ENCODE peak calls at places on chromosomes 5 and 9, in six cellular contexts. X is RWPE1, Y is neural crest cell, N is fibroblast of lung, J is dorsolateral prefrontal cortex, T is left lung. V is an unnamed sample.

GRCh38 chr5:172144291-172144815 is 43.7 kb downstream of the STK10 start:
- DNase-seq in J (no peak), X (no peak), N (no peak), Y (peak; percentile 43), T (no peak), V (no peak)

GRCh38 chr5:141747152-141747640 is 65.2 kb upstream of the ARAP3 start:
- DNase-seq in Y (peak; percentile 60), N (peak; percentile 50), X (peak; percentile 65), J (peak; percentile 97), T (peak; percentile 81), V (no peak)

GRCh38 chr5:112084149-112084548 is 327.2 kb upstream of the NREP start:
- DNase-seq in X (no peak), J (no peak), Y (no peak), N (peak; percentile 83), T (no peak), V (no peak)

GRCh38 chr9:132135456-132135855 is 26.4 kb upstream of the NTNG2 start:
- DNase-seq in J (no peak), X (no peak), N (no peak), T (no peak), Y (no peak), V (no peak)

GRCh38 chr9:120619751-120620655 is 40.0 kb upstream of the CDK5RAP2 start:
- DNase-seq in N (peak; percentile 82), T (no peak), J (no peak), X (peak; percentile 85), Y (peak; percentile 58), V (no peak)

GRCh38 chr5:113164016-113164415 is 187.4 kb downstream of the DCP2 start:
- DNase-seq in J (no peak), Y (no peak), X (no peak), N (no peak), T (no peak), V (no peak)

GRCh38 chr9:120014751-120015235 is 565.2 kb downstream of the CDK5RAP2 start:
- DNase-seq in J (no peak), X (no peak), N (no peak), T (no peak), Y (no peak), V (no peak)

GRCh38 chr5:141880961-141881801 is 3.0 kb upstream of the PCDH1 start:
- DNase-seq in J (no peak), Y (no peak), N (no peak), X (no peak), T (no peak), V (no peak)

GRCh38 chr5:23494558-23494957 is 12.9 kb upstream of the PRDM9 start:
- DNase-seq in J (no peak), N (no peak), X (no peak), Y (no peak), T (no peak), V (no peak)

GRCh38 chr5:88518131-88519016 is 249.7 kb upstream of the TMEM161B start:
- DNase-seq in N (no peak), T (no peak), Y (no peak), X (no peak), J (no peak), V (no peak)

GRCh38 chr5:43121565-43122484 is 1.1 kb downstream of the ZNF131 start:
- DNase-seq in N (peak; percentile 73), Y (peak; percentile 49), J (no peak), X (peak; percentile 35), T (no peak), V (no peak)

GRCh38 chr5:38408446-38409175 is 147.8 kb downstream of the LIFR start:
- DNase-seq in T (no peak), J (no peak), Y (no peak), X (no peak), N (no peak), V (no peak)

GRCh38 chr9:136900988-136901515 is 14.7 kb downstream of the TRAF2 start:
- DNase-seq in Y (no peak), N (no peak), X (peak; percentile 81), J (no peak), T (no peak), V (no peak)

GRCh38 chr9:105233836-105234235 is 10.6 kb upstream of the SLC44A1 start:
- DNase-seq in N (peak; percentile 53), J (no peak), X (no peak), Y (no peak), T (no peak), V (no peak)

GRCh38 chr5:68432682-68433081 is 217.1 kb downstream of the PIK3R1 start:
- DNase-seq in X (no peak), N (no peak), Y (no peak), J (no peak), T (no peak), V (no peak)

GRCh38 chr5:15383469-15383868 is 116.5 kb upstream of the FBXL7 start:
- DNase-seq in N (peak; percentile 28), X (no peak), T (no peak), J (no peak), Y (no peak), V (no peak)

GRCh38 chr9:97176206-97176605 is 131.3 kb upstream of the CCDC180 start:
- DNase-seq in X (no peak), T (no peak), Y (no peak), N (peak; percentile 0), J (no peak), V (no peak)

GRCh38 chr5:119411935-119412623 is 40.2 kb upstream of the HSD17B4 start:
- DNase-seq in Y (peak; percentile 51), T (no peak), X (peak; percentile 84), N (peak; percentile 88), J (peak; percentile 33), V (no peak)

GRCh38 chr9:98324801-98325200 is 69.4 kb upstream of the TBC1D2 start:
- DNase-seq in N (no peak), J (no peak), X (no peak), T (no peak), Y (no peak), V (no peak)

GRCh38 chr5:133287500-133287899 is 235.7 kb downstream of the HSPA4 start:
- DNase-seq in J (peak; percentile 44), T (no peak), Y (peak; percentile 47), N (peak; percentile 31), X (no peak), V (no peak)
- TF ChIP-seq CTCF in J (no peak), T (no peak), Y (peak; percentile 60), N (peak; percentile 63), X (no peak), V (no peak)

DNA sequence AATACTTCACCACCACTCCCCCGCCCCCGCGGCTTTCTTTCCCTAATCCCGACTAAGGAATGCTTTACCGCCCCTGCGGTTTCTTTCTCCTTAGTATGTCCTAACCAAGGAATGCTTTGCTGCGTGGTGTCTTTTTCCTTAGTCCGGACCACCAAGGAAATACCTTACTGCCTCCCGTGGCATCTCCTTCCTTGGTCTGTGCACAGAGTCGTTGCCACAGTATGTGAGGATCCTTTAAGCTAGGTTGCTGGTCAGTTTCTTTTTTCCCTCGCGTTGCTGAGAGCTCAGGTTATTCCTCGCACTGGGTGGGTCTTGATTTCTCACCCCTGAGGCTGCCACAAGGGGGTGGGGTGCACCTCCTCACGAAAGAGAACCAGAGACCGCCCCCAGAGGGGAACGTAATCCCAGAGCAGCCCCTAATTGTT is 309.4 kb downstream of the NR3C1 start:
- DNase-seq in T (no peak), N (peak; percentile 20), X (no peak), J (no peak), Y (peak; percentile 9), V (no peak)
- TF ChIP-seq CTCF in T (no peak), N (no peak), X (no peak), J (no peak), Y (peak; percentile 40), V (no peak)

GRCh38 chr5:173523388-173523787 is 93.1 kb downstream of the BOD1 start:
- DNase-seq in X (no peak), J (no peak), Y (no peak), T (no peak), N (no peak), V (no peak)

GRCh38 chr5:173517648-173518047 is 98.8 kb downstream of the BOD1 start:
- DNase-seq in J (no peak), X (no peak), T (no peak), N (no peak), Y (no peak), V (no peak)

GRCh38 chr5:173524136-173524535 is 92.3 kb downstream of the BOD1 start:
- DNase-seq in N (no peak), T (no peak), J (no peak), Y (no peak), X (no peak), V (no peak)

GRCh38 chr5:173518856-173519255 is 97.6 kb downstream of the BOD1 start:
- DNase-seq in T (no peak), X (no peak), N (no peak), Y (no peak), J (no peak), V (no peak)

GRCh38 chr5:173522518-173522917 is 93.9 kb downstream of the BOD1 start:
- DNase-seq in N (no peak), X (no peak), J (no peak), T (no peak), Y (no peak), V (no peak)
- TF ChIP-seq CTCF in N (no peak), X (no peak), J (no peak), T (no peak), Y (no peak), V (no peak)

DNA sequence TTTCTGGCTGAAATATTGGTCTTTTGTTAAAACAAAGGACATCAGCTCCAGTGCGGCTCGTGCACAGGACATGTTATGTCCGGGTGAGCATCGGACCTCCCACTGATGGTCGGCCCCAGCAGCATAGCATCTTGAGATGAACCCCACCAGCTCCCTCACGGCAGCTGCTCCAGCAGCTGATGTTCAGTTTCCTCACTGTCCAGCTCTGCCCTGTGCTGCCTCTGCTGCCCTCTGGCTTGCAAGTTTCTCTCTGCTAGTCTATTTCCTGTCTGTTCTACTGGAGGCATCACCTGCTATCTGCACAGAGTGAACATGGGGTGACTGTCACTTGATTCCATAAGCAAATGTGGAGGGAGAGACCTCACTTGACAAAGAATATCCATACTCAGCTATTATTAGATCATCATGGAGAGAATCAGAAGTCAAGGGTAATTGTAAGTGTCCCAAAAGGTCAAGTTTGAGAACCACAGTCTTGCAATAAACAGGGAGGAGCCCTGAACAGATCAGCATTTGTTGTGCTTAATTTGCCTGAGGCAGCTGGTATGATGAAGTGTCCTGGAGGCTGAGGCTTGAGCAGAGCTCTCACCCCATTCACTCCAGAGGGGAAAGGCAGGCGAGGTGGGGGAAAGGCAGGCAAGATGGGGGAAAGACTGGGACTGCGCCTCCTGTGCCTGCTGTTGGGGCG is 702.8 kb downstream of the SEMA5A start:
- DNase-seq in Y (no peak), T (no peak), N (peak; percentile 68), J (peak; percentile 56), X (no peak), V (no peak)
- TF ChIP-seq CTCF in Y (peak; percentile 33), T (no peak), N (peak; percentile 63), J (peak; percentile 58), X (no peak), V (no peak)

GRCh38 chr5:131262953-131263541 is 806 bp upstream of the CDC42SE2 start:
- DNase-seq in X (no peak), Y (no peak), N (no peak), J (no peak), T (no peak), V (no peak)

GRCh38 chr5:131264453-131265200 is 774 bp downstream of the CDC42SE2 start:
- DNase-seq in N (no peak), J (no peak), X (peak; percentile 43), Y (peak; percentile 15), T (peak; percentile 87), V (no peak)

GRCh38 chr5:131268758-131269370 is 5.0 kb downstream of the CDC42SE2 start:
- DNase-seq in Y (no peak), J (no peak), T (no peak), N (peak; percentile 38), X (no peak), V (no peak)

GRCh38 chr5:131263648-131264452 is at the start of gene CDC42SE2:
- DNase-seq in T (peak; percentile 97), X (peak; percentile 90), Y (peak; percentile 72), J (peak; percentile 75), N (peak; percentile 77), V (peak; percentile 73)

GRCh38 chr5:131265318-131265803 is 1.5 kb downstream of the CDC42SE2 start:
- DNase-seq in Y (no peak), T (no peak), X (peak; percentile 40), N (peak; percentile 36), J (no peak), V (no peak)
- TF ChIP-seq CTCF in Y (peak; percentile 64), T (peak; percentile 42), X (peak; percentile 56), N (peak; percentile 17), J (no peak), V (peak; percentile 69)